ENCODE peak calls at places on chromosomes 13 and 19, in seven cellular contexts. P is CD4-positive, alpha-beta memory T cell; Y is CD4-positive, alpha-beta T cell; B is colonic mucosa; R is HCEC 1CT; Z is T-helper 17 cell; N is NCI-H187 treated with DMSO at 0.1 percent for 48 hours. G is an unnamed sample.

GRCh38 chr13:80338781-80339577 is 1.9 kb downstream of the SPRY2 start:
- DNase-seq in P (no peak), Y (no peak), B (peak), R (peak), Z (no peak), N (no peak), G (no peak)

GRCh38 chr13:78339927-78340326 is 263.4 kb downstream of the POU4F1 start:
- DNase-seq in P (no peak), Y (no peak), B (no peak), R (no peak), Z (no peak), N (no peak), G (no peak)

GRCh38 chr19:5680083-5680436 is 256 bp downstream of the MICOS13 start:
- DNase-seq in P (no peak), Y (no peak), B (no peak), R (no peak), Z (no peak), N (no peak), G (no peak)

GRCh38 chr19:37933965-37934364 is 27.0 kb downstream of the SIPA1L3 start:
- DNase-seq in P (no peak), Y (no peak), B (no peak), R (no peak), Z (no peak), N (no peak), G (no peak)

GRCh38 chr13:113906566-113906965 is 42.7 kb upstream of the GAS6 start:
- DNase-seq in P (no peak), Y (no peak), B (peak), R (no peak), Z (no peak), N (no peak), G (no peak)

GRCh38 chr19:10379880-10380310 is 477 bp downstream of the TYK2 start:
- DNase-seq in P (no peak), Y (no peak), B (no peak), R (no peak), Z (no peak), N (no peak), G (no peak)

GRCh38 chr13:36531746-36532486 is 99.6 kb downstream of the CCNA1 start:
- DNase-seq in P (no peak), Y (no peak), B (no peak), R (no peak), Z (no peak), N (no peak), G (no peak)

GRCh38 chr13:24287748-24288287 is 21.6 kb upstream of the C1QTNF9 start:
- DNase-seq in P (no peak), Y (no peak), B (no peak), R (no peak), Z (no peak), N (no peak), G (no peak)

GRCh38 chr13:24624801-24625231 is 55.4 kb upstream of the ATP12A start:
- DNase-seq in P (no peak), Y (no peak), B (no peak), R (no peak), Z (no peak), N (no peak), G (no peak)

G was measured in HCT116.